ENCODE peak calls at places on chromosomes 6 and 20, in seven cellular contexts. L is A549, X is vagina, D is adrenal gland, A is uterus, P is ovary, O is stomach. Q is an unnamed sample.

GRCh38 chr20:58628491-58629212 is 22.4 kb upstream of the STX16 start:
- DNase-seq in L (no peak), X (no peak), D (no peak), A (no peak), P (no peak), O (no peak), Q (no peak)

GRCh38 chr6:116596815-116597214 is 19.5 kb upstream of the RSPH4A start:
- DNase-seq in L (no peak), X (no peak), D (no peak), A (no peak), P (no peak), O (no peak), Q (no peak)

GRCh38 chr20:33896509-33896908 is 85.4 kb downstream of the CHMP4B start:
- DNase-seq in L (no peak), X (no peak), D (peak; percentile 58), A (no peak), P (no peak), O (no peak), Q (peak; percentile 70)

GRCh38 chr6:146962332-146962731 is 241.9 kb upstream of the STXBP5 start:
- DNase-seq in L (no peak), X (no peak), D (peak; percentile 88), A (no peak), P (no peak), O (no peak), Q (no peak)

GRCh38 chr6:79718509-79719247 is 87.5 kb downstream of the SH3BGRL2 start:
- DNase-seq in L (no peak), X (no peak), D (no peak), A (no peak), P (no peak), O (no peak), Q (no peak)

GRCh38 chr20:25453035-25453810 is 45.8 kb downstream of the GINS1 start:
- DNase-seq in L (no peak), X (no peak), D (no peak), A (no peak), P (no peak), O (peak; percentile 21), Q (no peak)

GRCh38 chr6:35073211-35073610 is 67.9 kb downstream of the TCP11 start:
- DNase-seq in L (no peak), X (no peak), D (no peak), A (no peak), P (no peak), O (no peak), Q (no peak)

GRCh38 chr6:129673758-129674157 is 36.2 kb downstream of the ARHGAP18 start:
- DNase-seq in L (no peak), X (no peak), D (no peak), A (no peak), P (no peak), O (no peak), Q (no peak)

GRCh38 chr20:59598625-59599310 is 5.6 kb upstream of the PHACTR3 start:
- DNase-seq in L (peak; percentile 71), X (no peak), D (peak; percentile 43), A (no peak), P (no peak), O (peak; percentile 29), Q (peak; percentile 37)

GRCh38 chr20:43571310-43571709 is 12.5 kb downstream of the SGK2 start:
- DNase-seq in L (no peak), X (no peak), D (no peak), A (no peak), P (no peak), O (no peak), Q (no peak)

GRCh38 chr20:59042796-59043621 is 423 bp upstream of the PRELID3B start:
- DNase-seq in L (peak; percentile 85), X (no peak), D (peak; percentile 91), A (peak; percentile 88), P (peak; percentile 93), O (peak; percentile 96), Q (peak; percentile 95)

GRCh38 chr6:39065561-39065960 is 17.0 kb downstream of the GLP1R start:
- DNase-seq in L (no peak), X (no peak), D (no peak), A (no peak), P (no peak), O (no peak), Q (no peak)

GRCh38 chr6:111757342-111757741 is 115.9 kb downstream of the FYN start:
- DNase-seq in L (no peak), X (no peak), D (no peak), A (no peak), P (no peak), O (no peak), Q (no peak)

GRCh38 chr6:52595000-52595795 is 18.3 kb upstream of the TRAM2 start:
- DNase-seq in L (no peak), X (peak; percentile 67), D (peak; percentile 30), A (peak; percentile 63), P (no peak), O (no peak), Q (peak; percentile 43)

GRCh38 chr6:104754788-104755409 is 104.8 kb downstream of the HACE1 start:
- DNase-seq in L (no peak), X (no peak), D (no peak), A (no peak), P (no peak), O (no peak), Q (no peak)

GRCh38 chr6:160798625-160799024 is 96.6 kb downstream of the PLG start:
- DNase-seq in L (no peak), X (no peak), D (no peak), A (no peak), P (no peak), O (no peak), Q (no peak)

GRCh38 chr20:58097943-58098342 is 130.5 kb downstream of the ANKRD60 start:
- DNase-seq in L (no peak), X (no peak), D (no peak), A (no peak), P (peak; percentile 43), O (no peak), Q (no peak)

GRCh38 chr6:44556046-44556445 is 168.5 kb downstream of the CDC5L start:
- DNase-seq in L (no peak), X (no peak), D (peak; percentile 31), A (no peak), P (no peak), O (peak; percentile 30), Q (peak; percentile 57)

GRCh38 chr6:156687875-156688549 is 89.2 kb upstream of the ARID1B start:
- DNase-seq in L (no peak), X (no peak), D (peak; percentile 38), A (no peak), P (no peak), O (peak; percentile 29), Q (peak; percentile 31)

GRCh38 chr6:106510090-106510970 is 119.0 kb downstream of the RTN4IP1 start:
- DNase-seq in L (peak; percentile 52), X (no peak), D (peak; percentile 28), A (peak; percentile 42), P (peak; percentile 56), O (peak; percentile 76), Q (peak; percentile 58)

GRCh38 chr6:107767637-107768036 is 56.5 kb downstream of the SCML4 start:
- DNase-seq in L (no peak), X (peak; percentile 55), D (no peak), A (no peak), P (no peak), O (no peak), Q (no peak)
- H3K4me1 ChIP-seq in L (no peaks in the 10 kb centered on the region), X (no peaks in the 10 kb centered on the region), D (no peaks in the 10 kb centered on the region), A (no peaks in the 10 kb centered on the region), P (no peaks in the 10 kb centered on the region), O (no peaks in the 10 kb centered on the region), Q (no peaks in the 10 kb centered on the region)

GRCh38 chr20:17605131-17605660 is 35.3 kb downstream of the DSTN start:
- DNase-seq in L (no peak), X (no peak), D (no peak), A (no peak), P (no peak), O (peak; percentile 74), Q (peak; percentile 76)
- H3K27ac ChIP-seq in L (peak overlapping the region; percentile 55), X (no peak overlapping the region), D (no peak overlapping the region), A (no peak overlapping the region), P (no peak overlapping the region), O (peak overlapping the region; percentile 61), Q (peak overlapping the region; percentile 52)

GRCh38 chr6:31729515-31729978 is 448 bp upstream of the DDAH2 start:
- DNase-seq in L (peak; percentile 80), X (no peak), D (peak; percentile 89), A (peak; percentile 95), P (peak; percentile 92), O (peak; percentile 92), Q (peak; percentile 83)
- TF ChIP-seq POLR2A in L (peak; percentile 35), X (no peak), D (peak; percentile 21), A (peak; percentile 50), P (no peak), O (no peak), Q (no peak)

GRCh38 chr6:108576724-108577123 is 16.0 kb downstream of the FOXO3 start:
- DNase-seq in L (no peak), X (no peak), D (no peak), A (no peak), P (no peak), O (no peak), Q (no peak)
- H3K4me1 ChIP-seq in L (peaks cover 21% of the 10 kb centered on the region), X (peaks cover 97% of the 10 kb centered on the region), D (peaks cover 20% of the 10 kb centered on the region), A (peaks cover 18% of the 10 kb centered on the region), P (peaks cover 32% of the 10 kb centered on the region), O (peaks cover 100% of the 10 kb centered on the region), Q (peaks cover 96% of the 10 kb centered on the region)

GRCh38 chr6:82283771-82284420 is 36.4 kb upstream of the IBTK start:
- DNase-seq in L (no peak), X (no peak), D (no peak), A (no peak), P (no peak), O (no peak), Q (no peak)
- H3K27ac ChIP-seq in L (no peak overlapping the region), X (no peak overlapping the region), D (no peak overlapping the region), A (no peak overlapping the region), P (no peak overlapping the region), O (no peak overlapping the region), Q (no peak overlapping the region)

DNA sequence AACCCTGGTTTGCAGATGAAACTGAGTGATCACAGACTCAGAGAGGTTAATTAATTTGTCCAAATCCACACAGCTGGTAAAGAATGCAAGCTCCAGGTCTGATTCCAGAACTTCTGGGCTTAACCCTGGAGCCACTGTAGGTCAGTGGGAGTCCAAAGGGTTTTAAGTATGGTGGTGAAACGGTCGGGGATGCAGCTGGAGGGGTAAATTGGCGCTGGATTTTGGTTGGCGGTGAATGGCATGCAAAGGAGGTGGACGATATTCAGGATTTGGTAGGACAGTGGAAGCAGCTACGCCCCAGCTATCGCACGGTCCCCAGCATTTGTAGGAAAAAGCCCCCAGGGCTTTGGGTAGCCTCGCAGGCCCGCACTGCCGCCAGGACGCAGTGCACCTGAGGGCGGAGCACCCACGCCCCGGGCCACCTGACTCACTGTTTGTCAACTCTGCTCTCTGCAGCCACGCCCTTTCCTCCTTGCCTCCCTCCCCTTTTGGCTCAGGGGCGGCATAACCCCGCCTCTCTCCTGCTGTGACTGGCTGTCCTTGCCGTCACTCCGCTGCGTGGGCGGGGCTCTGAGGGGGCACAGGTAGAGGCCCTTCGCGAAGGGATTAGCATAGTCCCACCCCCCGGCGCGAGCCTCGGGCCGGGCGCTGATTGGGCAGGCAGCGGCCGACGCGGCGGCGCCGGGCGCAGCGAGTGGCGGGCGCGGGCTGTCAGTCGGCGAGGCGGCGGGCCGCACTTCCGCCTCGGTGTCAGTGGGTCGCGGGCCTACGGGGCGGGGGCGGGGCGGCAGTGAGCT is at the start of gene OSBPL2:
- DNase-seq in L (peak; percentile 99), X (peak; percentile 99), D (peak; percentile 99), A (peak; percentile 98), P (peak; percentile 99), O (peak; percentile 99), Q (peak; percentile 100)
- TF ChIP-seq POLR2A in L (no peak), X (no peak), D (no peak), A (no peak), P (no peak), O (no peak), Q (peak; percentile 68)

GRCh38 chr6:84415068-84415467 is 187.6 kb upstream of the CEP162 start:
- DNase-seq in L (no peak), X (no peak), D (no peak), A (no peak), P (no peak), O (no peak), Q (no peak)
- H3K4me1 ChIP-seq in L (no peaks in the 10 kb centered on the region), X (no peaks in the 10 kb centered on the region), D (no peaks in the 10 kb centered on the region), A (no peaks in the 10 kb centered on the region), P (no peaks in the 10 kb centered on the region), O (no peaks in the 10 kb centered on the region), Q (no peaks in the 10 kb centered on the region)